ENCODE peak calls at places on chromosomes 16 and 17, in five cellular contexts. T is GM12878; N is activated gamma-delta T cell treated with anti-CD3 and anti-CD28 coated beads, Interleukin-2, amount 50 U/mL, for 16 hours; V is Kasumi-1; Q is progenitor cell of endocrine pancreas. J is an unnamed sample.

GRCh38 chr17:7632492-7632894 is 2.6 kb downstream of the SHBG start:
- DNase-seq in N (no peak), Q (no peak), T (no peak), V (peak), J (peak)

GRCh38 chr16:30166202-30166902 is 17.1 kb upstream of the CORO1A start:
- DNase-seq in V (peak), Q (no peak), T (peak), N (no peak), J (no peak)

GRCh38 chr17:82696916-82697807 is 1.3 kb downstream of the RAB40B start:
- DNase-seq in T (no peak), Q (no peak), V (no peak), N (no peak), J (no peak)

GRCh38 chr17:76598004-76598439 is 12.4 kb upstream of the ST6GALNAC2 start:
- DNase-seq in V (peak), T (no peak), Q (no peak), N (no peak), J (no peak)

GRCh38 chr17:38339891-38340290 is 3.9 kb downstream of the GPR179 start:
- DNase-seq in V (no peak), T (no peak), N (no peak), Q (no peak), J (no peak)

GRCh38 chr17:37067555-37068111 is 118.9 kb downstream of the AATF start:
- DNase-seq in T (no peak), V (no peak), Q (no peak), N (no peak), J (no peak)

GRCh38 chr17:82925336-82925735 is 85.5 kb upstream of the ZNF750 start:
- DNase-seq in Q (no peak), V (no peak), N (no peak), T (no peak), J (no peak)

GRCh38 chr17:82215095-82215971 is 2.7 kb upstream of the CCDC57 start:
- DNase-seq in Q (no peak), V (peak), N (no peak), T (no peak), J (peak)

GRCh38 chr17:55710410-55710809 is 12.3 kb downstream of the TMEM100 start:
- DNase-seq in N (no peak), T (no peak), Q (no peak), V (peak), J (no peak)

GRCh38 chr17:14793237-14793636 is 471.9 kb downstream of the PMP22 start:
- DNase-seq in N (no peak), V (no peak), T (no peak), Q (no peak), J (no peak)

GRCh38 chr17:44022246-44022645 is 7.5 kb upstream of the TMEM101 start:
- DNase-seq in N (no peak), T (no peak), V (no peak), Q (no peak), J (no peak)

GRCh38 chr17:32569171-32570080 is 82.6 kb downstream of the CDK5R1 start:
- DNase-seq in V (no peak), N (no peak), Q (no peak), T (peak), J (no peak)

GRCh38 chr16:53707671-53708070 is 3.7 kb downstream of the FTO start:
- DNase-seq in N (no peak), T (no peak), V (peak), Q (no peak), J (peak)

GRCh38 chr16:26987631-26988030 is 79.1 kb upstream of the C16orf82 start:
- DNase-seq in T (no peak), N (no peak), Q (no peak), V (no peak), J (no peak)

GRCh38 chr17:81398170-81398854 is 3.1 kb downstream of the BAHCC1 start:
- DNase-seq in Q (peak), N (no peak), V (peak), T (no peak), J (peak)

GRCh38 chr16:79810449-79811189 is 210.1 kb upstream of the MAF start:
- DNase-seq in V (no peak), T (no peak), Q (no peak), N (no peak), J (no peak)

GRCh38 chr16:23711785-23712184 is 1.2 kb downstream of the ERN2 start:
- DNase-seq in Q (no peak), V (no peak), N (no peak), T (no peak), J (no peak)

GRCh38 chr17:28725166-28725659 is 820 bp downstream of the TLCD1 start:
- DNase-seq in V (peak), N (no peak), T (no peak), Q (no peak), J (peak)

GRCh38 chr17:74429604-74430384 is 2.1 kb upstream of the GPRC5C start:
- DNase-seq in V (no peak), T (no peak), N (no peak), Q (no peak), J (no peak)

GRCh38 chr17:75738218-75738802 is 17.1 kb downstream of the ITGB4 start:
- DNase-seq in N (no peak), Q (no peak), T (no peak), V (peak), J (no peak)

GRCh38 chr17:82938486-82939212 is 98.8 kb upstream of the ZNF750 start:
- DNase-seq in Q (no peak), V (no peak), T (no peak), N (no peak), J (no peak)

GRCh38 chr17:65931246-65932149 is 260.4 kb downstream of the CEP112 start:
- DNase-seq in N (no peak), T (no peak), Q (no peak), V (no peak), J (no peak)

GRCh38 chr17:63490321-63490720 is 13.5 kb downstream of the ACE start:
- DNase-seq in T (no peak), Q (no peak), N (no peak), V (no peak), J (no peak)

GRCh38 chr17:9880582-9880999 is 24.5 kb downstream of the RCVRN start:
- DNase-seq in Q (no peak), N (no peak), V (peak), T (peak), J (no peak)

GRCh38 chr17:49787932-49788442 is 494 bp upstream of the KAT7 start:
- DNase-seq in N (no peak), T (no peak), Q (no peak), V (peak), J (no peak)

GRCh38 chr17:72297326-72298115 is 176.7 kb downstream of the SOX9 start:
- DNase-seq in N (no peak), Q (no peak), V (no peak), T (no peak), J (no peak)

GRCh38 chr17:47735536-47736011 is 2.5 kb downstream of the TBX21 start:
- DNase-seq in V (no peak), Q (no peak), N (no peak), T (peak), J (no peak)

GRCh38 chr17:59221159-59221847 is 992 bp downstream of the GDPD1 start:
- DNase-seq in T (no peak), N (no peak), V (no peak), Q (no peak), J (no peak)

J was measured in NCI-H526.